ENCODE peak calls at places on chromosomes 12 and 14, in ten cellular contexts. B is left ventricle myocardium inferior, F is omental fat pad, R is MM.1S, Q is astrocyte of the cerebellum, C is ascending aorta, X is neural progenitor cell, W is neural crest cell, P is K562, V is HCT116. L is an unnamed sample.

GRCh38 chr14:38951451-38951850 is 151.6 kb downstream of the SEC23A start:
- DNase-seq in B (no peak), F (no peak), R (no peak), Q (peak), C (no peak), X (no peak), W (no peak), P (no peak), V (no peak), L (no peak)

GRCh38 chr12:12800406-12801180 is 12.6 kb upstream of the DDX47 start:
- DNase-seq in B (no peak), F (no peak), R (no peak), Q (no peak), C (no peak), X (no peak), W (no peak), P (peak), V (no peak), L (no peak)

GRCh38 chr12:116498471-116498870 is 60.7 kb upstream of the MAP1LC3B2 start:
- DNase-seq in B (no peak), F (no peak), R (no peak), Q (no peak), C (no peak), X (no peak), W (no peak), P (no peak), V (no peak), L (no peak)

GRCh38 chr14:105877645-105878044 is 351.3 kb downstream of the TMEM121 start:
- DNase-seq in B (peak), F (no peak), R (no peak), Q (no peak), C (no peak), X (no peak), W (no peak), P (no peak), V (no peak), L (no peak)

GRCh38 chr12:106581543-106582263 is 1.1 kb upstream of the RFX4 start:
- DNase-seq in B (no peak), F (no peak), R (no peak), Q (no peak), C (no peak), X (peak), W (peak), P (no peak), V (no peak), L (no peak)

GRCh38 chr12:57603758-57604453 is 718 bp upstream of the DTX3 start:
- DNase-seq in B (peak), F (no peak), R (no peak), Q (no peak), C (peak), X (no peak), W (no peak), P (no peak), V (no peak), L (no peak)

GRCh38 chr14:29354446-29354845 is 573.2 kb downstream of the PRKD1 start:
- DNase-seq in B (no peak), F (no peak), R (no peak), Q (no peak), C (no peak), X (no peak), W (no peak), P (no peak), V (no peak), L (no peak)

GRCh38 chr12:104258476-104259067 is 43.0 kb downstream of the TXNRD1 start:
- DNase-seq in B (no peak), F (no peak), R (no peak), Q (no peak), C (no peak), X (no peak), W (no peak), P (no peak), V (no peak), L (no peak)

GRCh38 chr12:41962171-41962572 is 182.5 kb downstream of the GXYLT1 start:
- DNase-seq in B (peak), F (no peak), R (no peak), Q (peak), C (no peak), X (no peak), W (no peak), P (no peak), V (no peak), L (no peak)

GRCh38 chr12:83102499-83102898 is 415.8 kb downstream of the TMTC2 start:
- DNase-seq in B (no peak), F (no peak), R (no peak), Q (no peak), C (no peak), X (no peak), W (no peak), P (no peak), V (no peak), L (no peak)

GRCh38 chr14:85002846-85003245 is 527.1 kb upstream of the FLRT2 start:
- DNase-seq in B (no peak), F (no peak), R (no peak), Q (no peak), C (no peak), X (no peak), W (no peak), P (no peak), V (no peak), L (no peak)

GRCh38 chr12:52277486-52278245 is 3.2 kb downstream of the KRT86 start:
- DNase-seq in B (no peak), F (no peak), R (no peak), Q (no peak), C (no peak), X (no peak), W (no peak), P (no peak), V (no peak), L (no peak)

DNA sequence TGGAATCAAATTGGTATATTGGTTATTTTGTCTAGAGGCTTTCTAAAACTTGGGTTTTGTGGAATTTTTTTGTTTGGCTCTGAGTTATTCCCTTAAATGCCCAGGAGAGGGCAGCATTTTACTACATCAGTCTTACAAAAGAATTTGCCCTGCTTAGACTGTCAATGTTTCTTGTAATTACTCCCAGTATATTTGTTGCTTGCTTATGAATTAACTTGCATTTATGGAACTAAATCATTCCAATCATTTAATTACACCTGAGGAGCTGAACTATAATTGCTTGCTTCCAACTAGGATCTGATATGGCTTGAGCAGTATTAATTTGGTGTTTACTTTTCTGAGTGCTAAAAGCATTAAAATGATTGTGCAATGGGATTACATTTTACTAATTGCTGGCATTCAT is 48.7 kb downstream of the MIPOL1 start:
- DNase-seq in B (no peak), F (no peak), R (peak), Q (peak), C (no peak), X (peak), W (no peak), P (peak), V (peak), L (peak)
- TF ChIP-seq CTCF in B (peak), F (no peak), R (peak), Q (peak), C (peak), X (peak), W (peak), P (peak), V (peak), L (peak)

DNA sequence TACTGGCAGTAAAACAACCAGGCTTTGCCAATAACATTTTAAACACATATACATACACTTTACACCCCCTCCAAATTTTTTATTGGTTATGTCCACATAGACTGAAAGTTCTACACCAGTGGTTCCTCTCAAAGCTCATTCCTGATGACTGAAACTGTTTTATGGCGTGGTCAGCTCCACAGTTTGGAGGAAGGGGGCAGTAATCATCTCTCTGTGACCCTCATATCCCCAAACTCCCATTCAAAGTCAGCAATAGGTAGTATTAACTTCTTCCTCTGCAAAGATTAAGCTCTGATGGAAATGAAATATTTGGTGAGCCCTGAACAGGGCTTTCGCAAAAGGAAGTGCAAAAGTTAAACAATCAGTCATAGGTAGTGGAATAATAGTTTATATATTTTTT is 55.3 kb upstream of the DAAM1 start:
- DNase-seq in B (no peak), F (no peak), R (no peak), Q (no peak), C (no peak), X (peak), W (no peak), P (peak), V (no peak), L (no peak)
- TF ChIP-seq CTCF in B (peak), F (no peak), R (no peak), Q (peak), C (peak), X (peak), W (no peak), P (peak), V (peak), L (no peak)

GRCh38 chr14:20302042-20302761 is 3.5 kb downstream of the TTC5 start:
- DNase-seq in B (no peak), F (no peak), R (no peak), Q (no peak), C (no peak), X (no peak), W (no peak), P (peak), V (no peak), L (peak)

GRCh38 chr14:20305265-20306078 is at the start of gene TTC5:
- DNase-seq in B (peak), F (peak), R (peak), Q (peak), C (no peak), X (peak), W (peak), P (peak), V (peak), L (peak)

DNA sequence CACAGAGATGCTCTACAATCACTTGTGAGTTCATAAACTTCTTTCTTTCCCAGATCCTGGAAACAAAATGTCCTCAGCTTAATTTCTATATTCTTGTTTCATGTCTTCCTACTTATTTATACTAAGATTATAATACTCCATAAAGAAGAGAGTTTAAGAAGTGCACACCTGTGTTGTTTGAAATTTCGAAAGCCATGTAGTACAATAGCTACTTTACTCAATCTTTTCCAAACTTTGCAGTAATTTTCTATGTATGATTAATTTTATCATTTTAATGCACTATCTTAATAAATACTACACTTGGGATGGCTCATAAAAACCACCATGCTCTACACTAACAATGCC is 300 bp upstream of the TTC5 start:
- DNase-seq in B (no peak), F (no peak), R (no peak), Q (no peak), C (no peak), X (no peak), W (no peak), P (no peak), V (no peak), L (no peak)
- TF ChIP-seq CTCF in B (no peak), F (no peak), R (no peak), Q (no peak), C (no peak), X (no peak), W (no peak), P (no peak), V (no peak), L (no peak)

DNA sequence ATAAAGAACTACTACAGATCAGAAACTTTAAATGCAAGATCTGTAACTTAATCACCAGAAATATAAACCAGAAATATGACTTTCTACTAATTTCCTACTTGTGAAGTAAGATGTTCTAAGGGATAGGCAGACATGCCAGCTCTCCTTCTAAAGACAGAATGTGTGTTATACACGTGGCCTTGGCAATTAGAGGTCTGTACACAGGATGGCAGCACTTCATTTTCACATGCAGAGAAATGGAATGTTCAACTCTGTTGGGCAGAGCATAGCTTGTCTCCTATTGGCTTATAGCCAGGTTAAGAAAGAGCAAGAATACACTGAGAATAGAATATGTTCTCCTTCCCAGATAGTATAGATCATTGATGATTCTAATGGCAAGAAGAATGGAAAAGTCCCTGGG is 403.8 kb downstream of the DAD1 start:
- DNase-seq in B (no peak), F (no peak), R (no peak), Q (no peak), C (no peak), X (no peak), W (no peak), P (no peak), V (no peak), L (no peak)
- TF ChIP-seq CTCF in B (no peak), F (no peak), R (no peak), Q (no peak), C (no peak), X (peak), W (no peak), P (no peak), V (no peak), L (no peak)

GRCh38 chr14:54493293-54493692 is 4.5 kb upstream of the GMFB start:
- DNase-seq in B (no peak), F (no peak), R (no peak), Q (no peak), C (no peak), X (peak), W (no peak), P (no peak), V (no peak), L (no peak)
- TF ChIP-seq CTCF in B (no peak), F (no peak), R (no peak), Q (no peak), C (no peak), X (peak), W (no peak), P (no peak), V (peak), L (no peak)

GRCh38 chr12:100666588-100666987 is 93.1 kb downstream of the GAS2L3 start:
- DNase-seq in B (no peak), F (no peak), R (no peak), Q (no peak), C (no peak), X (peak), W (no peak), P (no peak), V (no peak), L (no peak)

GRCh38 chr12:100671396-100672074 is 98.1 kb downstream of the GAS2L3 start:
- DNase-seq in B (no peak), F (no peak), R (no peak), Q (no peak), C (no peak), X (peak), W (no peak), P (peak), V (no peak), L (no peak)

GRCh38 chr12:100672075-100672592 is 98.7 kb downstream of the GAS2L3 start:
- DNase-seq in B (no peak), F (no peak), R (peak), Q (no peak), C (no peak), X (peak), W (peak), P (peak), V (no peak), L (peak)

GRCh38 chr12:100669922-100670321 is 96.4 kb downstream of the GAS2L3 start:
- DNase-seq in B (no peak), F (no peak), R (no peak), Q (no peak), C (no peak), X (no peak), W (no peak), P (no peak), V (no peak), L (no peak)

DNA sequence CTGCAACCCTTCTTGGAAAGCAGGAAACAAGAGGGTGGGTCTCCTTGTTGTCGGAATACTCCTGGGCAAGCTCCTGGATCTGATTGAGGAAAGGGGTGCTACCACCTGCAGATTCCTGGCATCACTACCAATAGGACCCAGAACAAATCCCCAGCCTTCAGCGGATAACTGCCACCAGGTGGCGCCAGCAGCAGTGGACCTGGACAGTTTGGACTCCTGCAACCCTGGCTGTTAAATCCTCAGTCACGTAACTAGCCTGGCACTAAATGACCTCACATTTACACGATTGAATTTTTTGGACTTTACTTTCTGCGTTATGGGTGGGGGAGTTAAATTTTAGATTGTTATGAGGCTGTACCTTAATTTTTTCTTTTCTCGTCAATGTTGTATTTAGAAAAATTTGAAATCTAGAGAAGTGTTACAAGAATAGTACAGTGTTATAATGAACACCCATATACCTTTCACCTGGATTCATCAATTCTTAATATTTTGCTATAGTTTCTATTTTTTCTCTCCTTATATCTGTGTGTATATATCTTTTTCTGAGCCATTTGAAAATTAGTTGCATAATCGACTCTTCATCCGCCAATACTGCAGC is 95.6 kb downstream of the GAS2L3 start:
- DNase-seq in B (peak), F (peak), R (peak), Q (peak), C (no peak), X (peak), W (peak), P (peak), V (peak), L (peak)
- TF ChIP-seq CTCF in B (peak), F (no peak), R (peak), Q (peak), C (peak), X (peak), W (peak), P (peak), V (peak), L (peak)

GRCh38 chr12:79057540-79057939 is 193.0 kb downstream of the SYT1 start:
- DNase-seq in B (no peak), F (no peak), R (peak), Q (no peak), C (no peak), X (no peak), W (no peak), P (no peak), V (no peak), L (no peak)

GRCh38 chr12:79063258-79063657 is 198.7 kb downstream of the SYT1 start:
- DNase-seq in B (no peak), F (no peak), R (no peak), Q (no peak), C (no peak), X (no peak), W (no peak), P (no peak), V (no peak), L (no peak)

GRCh38 chr12:79055926-79056674 is 191.5 kb downstream of the SYT1 start:
- DNase-seq in B (no peak), F (no peak), R (no peak), Q (no peak), C (no peak), X (no peak), W (no peak), P (no peak), V (peak), L (no peak)

GRCh38 chr12:79056775-79057174 is 192.2 kb downstream of the SYT1 start:
- DNase-seq in B (no peak), F (no peak), R (no peak), Q (no peak), C (no peak), X (no peak), W (no peak), P (no peak), V (no peak), L (no peak)

GRCh38 chr12:79058342-79058741 is 193.8 kb downstream of the SYT1 start:
- DNase-seq in B (no peak), F (no peak), R (peak), Q (peak), C (no peak), X (no peak), W (no peak), P (no peak), V (peak), L (no peak)
- TF ChIP-seq CTCF in B (no peak), F (no peak), R (no peak), Q (no peak), C (no peak), X (no peak), W (no peak), P (no peak), V (no peak), L (no peak)